ENCODE peak calls at places on chromosomes 2 and 18, in four cellular contexts. P, C, I and A are unnamed samples.

GRCh38 chr18:46877329-46877987 is 39.8 kb downstream of the PIAS2 start:
- DNase-seq in C (no peak), P (no peak), I (no peak), A (no peak)

GRCh38 chr2:127597046-127597983 is 48.6 kb upstream of the GPR17 start:
- DNase-seq in I (peak), C (no peak), P (no peak), A (no peak)

GRCh38 chr2:102639429-102639828 is 20.1 kb downstream of the SLC9A2 start:
- DNase-seq in I (no peak), C (no peak), P (no peak), A (no peak)

GRCh38 chr2:774436-774835 is 97.2 kb upstream of the TMEM18 start:
- DNase-seq in P (no peak), I (no peak), C (no peak), A (no peak)

GRCh38 chr18:55509631-55510372 is 78.2 kb downstream of the TCF4 start:
- DNase-seq in P (no peak), C (no peak), I (peak), A (peak)

GRCh38 chr2:128442053-128442751 is 123.5 kb upstream of the HS6ST1 start:
- DNase-seq in C (peak), I (no peak), P (peak), A (no peak)

GRCh38 chr2:64876137-64876647 is 113.0 kb upstream of the SLC1A4 start:
- DNase-seq in I (peak), C (peak), P (peak), A (peak)

GRCh38 chr2:67841711-67842110 is 221.1 kb downstream of the C1D start:
- DNase-seq in P (no peak), I (no peak), C (no peak), A (no peak)

GRCh38 chr2:73205611-73206010 is 3.2 kb downstream of the NOTO start:
- DNase-seq in I (no peak), P (no peak), C (no peak), A (no peak)

GRCh38 chr2:45849491-45850283 is 198.2 kb downstream of the PRKCE start:
- DNase-seq in P (no peak), I (no peak), C (no peak), A (no peak)

GRCh38 chr2:84959494-84960156 is 11.3 kb upstream of the KCMF1 start:
- DNase-seq in I (no peak), P (no peak), C (no peak), A (no peak)

GRCh38 chr2:73359915-73360697 is 25.5 kb upstream of the ALMS1 start:
- DNase-seq in I (no peak), P (no peak), C (no peak), A (no peak)

GRCh38 chr2:241483305-241483704 is 25.1 kb downstream of the STK25 start:
- DNase-seq in P (no peak), I (no peak), C (no peak), A (no peak)
- H3K4me3 ChIP-seq in P (no peak), I (no peak), C (no peak), A (no peak)

DNA sequence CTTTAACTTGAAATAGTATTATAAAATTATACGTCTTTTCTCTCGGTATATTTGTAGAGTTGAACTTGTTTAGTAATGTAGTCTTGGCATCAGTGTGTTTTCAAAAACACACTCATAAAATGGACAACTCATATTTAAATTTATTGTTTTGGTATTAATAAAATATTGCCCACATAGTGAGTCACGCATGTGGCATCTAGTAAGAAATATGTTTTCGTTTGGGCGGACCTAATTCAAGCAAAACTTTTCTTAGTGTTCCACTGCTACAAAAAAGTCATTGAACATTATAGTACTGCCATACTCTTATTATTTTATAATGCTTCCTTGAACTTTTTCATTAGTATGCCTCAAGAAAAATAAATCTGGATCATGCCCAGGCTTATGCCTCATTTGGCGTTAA is 31.1 kb upstream of the FAM237A start:
- DNase-seq in C (no peak), P (no peak), I (no peak), A (no peak)
- H3K4me3 ChIP-seq in C (no peak), P (no peak), I (no peak), A (no peak)

DNA sequence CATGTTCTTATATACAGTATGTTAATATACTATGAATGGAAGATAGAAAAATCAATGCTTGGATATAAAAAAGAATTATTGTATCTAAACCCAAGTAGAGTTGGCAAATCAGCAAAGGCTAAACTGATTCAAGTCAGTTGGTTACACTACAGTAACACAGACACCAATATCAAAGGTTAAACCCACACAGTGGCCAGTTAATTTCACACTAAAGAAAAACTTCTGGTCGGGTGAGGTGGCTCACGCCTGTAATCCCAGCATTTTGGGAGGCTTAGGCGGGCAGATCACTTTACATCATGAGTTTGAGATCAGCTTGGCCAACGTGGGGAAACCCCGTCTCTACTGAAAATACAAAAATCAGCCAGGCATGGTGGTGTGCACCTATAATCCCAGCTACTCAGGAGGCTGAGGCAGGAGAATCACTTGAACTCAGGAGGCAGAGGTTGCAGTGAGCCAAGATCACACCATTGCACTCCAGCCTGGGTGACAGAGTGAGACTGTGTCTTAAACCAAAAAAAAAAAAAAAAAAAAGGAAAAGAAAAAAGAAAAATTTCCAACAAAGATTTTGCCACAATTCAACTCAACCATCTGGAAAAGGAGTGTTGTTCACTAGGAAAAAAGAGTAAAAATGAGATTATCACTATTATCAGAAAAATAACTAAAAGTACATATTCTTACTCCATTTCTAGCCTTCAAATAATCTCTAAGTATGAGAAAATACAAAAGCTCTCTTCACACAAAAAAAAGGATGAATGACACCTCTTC is 8.9 kb downstream of the FBXO11 start:
- DNase-seq in P (no peak), C (no peak), I (no peak), A (no peak)
- H3K4me3 ChIP-seq in P (no peak), C (no peak), I (no peak), A (no peak)

DNA sequence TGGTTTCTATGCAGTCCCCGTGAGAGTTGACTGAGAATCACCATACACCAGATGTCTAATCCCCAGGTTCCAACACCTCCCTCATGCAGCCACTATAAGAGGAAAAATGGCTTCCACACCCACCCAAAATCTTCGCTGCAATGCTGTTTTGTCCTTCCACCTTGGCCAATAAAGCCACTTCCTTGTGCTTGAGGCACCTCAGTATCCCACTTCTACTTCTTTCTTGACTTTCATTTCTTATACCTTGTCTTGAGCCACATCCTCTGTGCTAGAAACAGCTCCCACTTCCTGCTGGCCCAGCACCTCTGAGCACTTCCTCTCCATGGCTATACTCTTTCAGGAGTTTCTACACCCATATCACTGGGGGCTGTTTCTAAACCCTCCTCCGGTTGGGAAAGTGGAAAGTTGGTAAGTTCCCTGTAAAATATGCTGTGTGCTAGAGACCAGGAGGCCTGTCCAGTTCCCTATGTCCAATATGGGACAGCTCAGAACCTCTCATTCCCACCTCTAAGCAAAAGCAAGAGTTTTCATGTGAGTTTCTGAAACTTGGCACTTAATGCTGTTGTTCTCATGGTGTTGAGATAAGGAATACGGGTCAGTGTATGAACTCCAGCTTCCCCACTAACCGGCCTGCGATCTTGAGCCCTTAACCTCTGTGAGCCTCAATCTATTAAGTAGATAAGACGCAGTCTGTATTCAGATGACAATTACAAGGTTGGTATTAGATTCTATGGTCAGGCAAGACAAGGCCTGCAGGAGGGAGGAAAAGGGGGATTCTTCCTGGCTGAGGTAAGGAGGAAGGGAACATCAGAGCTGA is 209.1 kb upstream of the ID2 start:
- DNase-seq in P (no peak), C (no peak), I (no peak), A (no peak)
- H3K4me3 ChIP-seq in P (no peak), C (no peak), I (no peak), A (no peak)

DNA sequence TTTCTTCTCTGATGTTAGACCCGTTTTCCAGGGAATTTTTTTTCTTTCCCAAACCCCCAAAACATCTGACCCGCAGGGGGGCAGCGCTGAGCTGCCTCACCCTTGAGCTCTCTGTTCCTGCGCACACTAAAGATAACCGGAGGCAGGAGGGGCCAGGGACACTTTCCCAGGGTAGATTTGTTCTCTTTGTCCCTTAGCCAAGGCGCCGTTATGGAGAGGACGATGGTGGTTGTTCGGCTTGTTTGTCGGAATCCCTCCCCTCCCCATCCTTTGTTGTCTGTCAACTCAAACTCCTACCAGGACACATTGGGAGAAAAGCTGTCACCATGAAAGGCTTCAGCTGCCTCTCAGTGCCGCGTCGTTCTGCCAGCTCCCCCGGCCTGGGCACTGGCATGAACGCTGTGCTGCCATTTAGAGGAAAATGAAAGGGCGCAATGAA is 62.3 kb downstream of the RND3 start:
- DNase-seq in I (peak), P (no peak), C (no peak), A (no peak)
- H3K4me3 ChIP-seq in I (no peak), P (no peak), C (no peak), A (no peak)

GRCh38 chr2:1818811-1819210 is 74.5 kb upstream of the PXDN start:
- DNase-seq in C (no peak), I (no peak), P (no peak), A (no peak)

GRCh38 chr2:1818404-1818803 is 74.1 kb upstream of the PXDN start:
- DNase-seq in C (no peak), I (no peak), P (no peak), A (no peak)

GRCh38 chr2:1819396-1819795 is 75.1 kb upstream of the PXDN start:
- DNase-seq in I (no peak), C (no peak), P (no peak), A (no peak)

GRCh38 chr2:1816414-1816911 is 72.1 kb upstream of the PXDN start:
- DNase-seq in I (no peak), C (peak), P (peak), A (peak)

DNA sequence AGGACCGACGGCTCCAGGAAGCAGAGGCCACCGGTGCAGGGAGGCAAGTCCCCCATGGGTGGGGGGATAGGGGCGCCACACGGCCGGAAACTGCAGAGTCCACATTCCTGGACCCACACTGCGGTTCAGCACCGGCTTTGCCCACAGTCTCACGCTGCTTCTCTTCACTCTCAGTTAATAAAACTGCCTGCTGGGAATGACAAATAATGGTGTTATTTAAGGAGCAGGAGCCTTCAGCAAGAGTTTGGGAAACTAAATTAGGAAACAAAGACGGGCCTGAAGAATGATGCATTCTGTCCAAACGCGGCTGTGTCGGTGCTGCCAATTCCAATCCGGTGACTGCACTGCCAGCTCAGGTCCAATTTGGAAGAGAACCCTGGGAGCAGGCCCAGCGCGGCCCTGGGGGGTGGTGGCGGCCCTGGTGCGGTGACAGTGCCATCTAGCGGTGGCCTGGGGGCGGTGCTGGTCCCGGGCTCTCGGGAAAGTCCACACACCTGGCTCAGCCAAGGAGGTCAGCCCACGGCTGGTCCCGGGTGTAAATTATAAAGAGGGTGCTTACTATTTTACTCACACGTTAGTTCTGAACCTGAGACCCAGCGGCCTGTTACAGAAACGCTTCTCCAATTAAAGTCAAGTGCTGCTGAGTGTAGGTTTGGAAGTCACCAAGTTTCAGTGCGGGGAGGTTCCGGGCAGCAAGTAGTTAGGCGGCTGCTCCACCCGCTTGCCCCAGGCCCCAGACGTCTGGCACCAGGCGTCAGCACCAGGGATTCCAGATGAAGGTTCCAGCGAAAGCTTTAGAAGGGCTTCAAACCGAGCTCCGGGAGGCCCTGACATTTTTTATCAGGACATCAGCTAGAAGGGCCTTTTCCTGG is 73.2 kb upstream of the PXDN start:
- DNase-seq in P (peak), I (peak), C (peak), A (peak)
- H3K4me3 ChIP-seq in P (no peak), I (no peak), C (no peak), A (no peak)

GRCh38 chr2:166068981-166069380 is 58.8 kb downstream of the SCN1A start:
- DNase-seq in I (no peak), C (no peak), P (no peak), A (no peak)
- H3K4me3 ChIP-seq in I (no peak), C (no peak), P (no peak), A (no peak)

GRCh38 chr2:42876280-42876840 is 84.0 kb upstream of the HAAO start:
- DNase-seq in P (no peak), I (no peak), C (no peak), A (no peak)

GRCh38 chr2:42874838-42875801 is 82.7 kb upstream of the HAAO start:
- DNase-seq in I (peak), C (no peak), P (peak), A (no peak)

GRCh38 chr2:42877532-42877931 is 85.1 kb upstream of the HAAO start:
- DNase-seq in P (no peak), C (no peak), I (no peak), A (no peak)

GRCh38 chr2:42877936-42878335 is 85.6 kb upstream of the HAAO start:
- DNase-seq in I (no peak), P (no peak), C (no peak), A (no peak)

GRCh38 chr2:42875880-42876279 is 83.5 kb upstream of the HAAO start:
- DNase-seq in P (no peak), I (no peak), C (no peak), A (no peak)
- H3K4me3 ChIP-seq in P (no peak), I (no peak), C (no peak), A (no peak)

DNA sequence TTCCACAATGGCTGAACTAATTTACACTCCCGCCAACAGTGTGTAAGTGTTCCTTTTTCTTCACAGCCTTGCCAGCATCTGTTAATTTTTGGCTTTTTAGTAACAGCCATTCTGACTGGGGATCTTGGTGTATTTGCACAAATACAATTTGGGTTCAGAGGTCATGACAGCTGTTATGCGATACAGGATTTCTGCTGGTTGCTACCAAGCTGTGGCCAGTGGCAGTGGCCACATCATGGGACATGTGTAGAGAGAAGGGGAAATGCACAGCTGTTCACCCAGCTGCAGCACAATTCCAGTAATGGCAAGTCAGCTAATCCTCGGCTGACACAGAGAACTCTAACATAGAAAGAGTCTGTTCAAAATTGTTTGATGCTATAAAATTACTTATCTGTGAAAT is 21.0 kb upstream of the SELENOI start:
- DNase-seq in P (no peak), I (no peak), C (no peak), A (no peak)
- H3K4me3 ChIP-seq in P (no peak), I (no peak), C (no peak), A (no peak)